ENCODE peak calls at places on chromosomes 13 and 19, in six cellular contexts. B is body of pancreas, F is upper lobe of left lung, S is MG63, E is prostate gland, Q is IMR-90. L is an unnamed sample.
A peak's percentile ranks its signal among the peaks of the same experiment; 100 is the strongest.

GRCh38 chr19:4503224-4504170 is 14.8 kb downstream of the PLIN4 start:
- DNase-seq in Q (no peak), B (no peak), E (no peak), S (no peak), F (no peak), L (no peak)

GRCh38 chr13:35179494-35179893 is 237.4 kb downstream of the NBEA start:
- DNase-seq in B (no peak), S (peak; percentile 3), E (no peak), Q (no peak), F (no peak), L (no peak)

GRCh38 chr13:107675847-107676550 is 539.3 kb downstream of the LIG4 start:
- DNase-seq in B (no peak), S (no peak), E (no peak), Q (no peak), F (peak; percentile 29), L (no peak)

GRCh38 chr13:113329656-113330312 is 32.7 kb downstream of the LAMP1 start:
- DNase-seq in Q (no peak), F (no peak), B (no peak), S (no peak), E (no peak), L (no peak)

GRCh38 chr19:38720559-38721236 is 23.6 kb downstream of the CAPN12 start:
- DNase-seq in B (no peak), E (no peak), Q (no peak), S (no peak), F (no peak), L (no peak)

GRCh38 chr13:110570886-110571285 is 9.4 kb upstream of the RAB20 start:
- DNase-seq in E (no peak), F (no peak), B (no peak), Q (no peak), S (no peak), L (no peak)

GRCh38 chr19:42313096-42313839 is at the start of gene TMEM145:
- DNase-seq in S (peak; percentile 68), F (no peak), E (peak; percentile 35), Q (peak; percentile 52), B (peak; percentile 77), L (no peak)

GRCh38 chr13:26280295-26280694 is 26.4 kb downstream of the CDK8 start:
- DNase-seq in B (no peak), F (no peak), Q (peak; percentile 70), S (no peak), E (no peak), L (no peak)

GRCh38 chr13:23956106-23956505 is 58.8 kb upstream of the C1QTNF9B start:
- DNase-seq in E (no peak), Q (peak; percentile 55), B (no peak), S (peak; percentile 64), F (no peak), L (no peak)

GRCh38 chr19:3803114-3803888 is 17.1 kb upstream of the MATK start:
- DNase-seq in Q (no peak), B (no peak), F (no peak), E (no peak), S (no peak), L (no peak)

GRCh38 chr19:33175886-33176669 is 18.1 kb upstream of the LRP3 start:
- DNase-seq in E (no peak), F (peak; percentile 55), B (no peak), Q (peak; percentile 30), S (peak; percentile 57), L (no peak)

GRCh38 chr19:7983995-7984837 is 21.2 kb downstream of the ELAVL1 start:
- DNase-seq in S (no peak), F (no peak), E (no peak), B (no peak), Q (no peak), L (no peak)

GRCh38 chr13:105627270-105627669 is 908.2 kb downstream of the EFNB2 start:
- DNase-seq in F (no peak), Q (no peak), B (no peak), S (peak; percentile 56), E (no peak), L (no peak)

DNA sequence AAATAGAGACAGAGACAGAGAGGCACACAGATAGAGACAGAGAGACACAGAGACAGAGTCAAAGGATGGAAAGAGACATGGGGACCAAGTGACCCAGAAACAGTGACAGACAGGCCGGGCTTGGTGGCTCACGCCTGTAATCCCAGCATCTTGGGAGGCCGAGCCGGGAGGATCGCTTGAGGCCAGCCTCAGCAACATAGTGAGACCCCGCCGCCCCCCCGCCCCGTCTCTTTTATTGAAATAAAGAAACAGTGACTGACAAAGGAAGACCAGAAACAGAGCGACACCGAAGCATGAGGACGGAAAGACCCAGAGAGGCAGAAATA is 848 bp upstream of the NECTIN2 start:
- DNase-seq in F (no peak), Q (no peak), B (no peak), E (peak; percentile 46), S (no peak), L (no peak)
- H3K9me3 ChIP-seq in F (no peaks in the 10 kb centered on the region), Q (no peaks in the 10 kb centered on the region), B (no peaks in the 10 kb centered on the region), E (no peaks in the 10 kb centered on the region), S (no peaks in the 10 kb centered on the region), L (no peaks in the 10 kb centered on the region)

DNA sequence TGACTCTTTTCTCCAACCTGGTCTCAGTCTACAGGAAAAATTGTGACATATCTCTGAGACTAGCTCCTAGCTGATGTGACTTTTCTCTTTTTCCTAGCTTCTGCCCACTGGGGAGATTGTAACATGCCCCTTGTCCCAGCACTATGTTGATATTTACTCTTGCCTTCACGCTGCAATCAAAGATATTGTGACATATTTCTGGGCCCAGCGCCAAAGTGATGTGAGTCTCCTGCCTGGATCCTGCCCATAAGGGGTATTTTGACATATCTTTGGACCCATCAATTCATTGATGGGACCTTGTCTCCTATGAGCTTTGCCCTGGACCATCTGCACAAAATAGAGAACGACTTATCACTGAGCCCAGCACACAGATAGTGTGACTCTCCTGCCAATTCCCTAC is 41.1 kb downstream of the ZNF729 start:
- DNase-seq in Q (no peak), F (no peak), S (no peak), B (no peak), E (no peak), L (no peak)
- H3K9me3 ChIP-seq in Q (peaks cover 48% of the 10 kb centered on the region), F (no peaks in the 10 kb centered on the region), S (no peaks in the 10 kb centered on the region), B (no peaks in the 10 kb centered on the region), E (no peaks in the 10 kb centered on the region), L (no peaks in the 10 kb centered on the region)

GRCh38 chr19:23392706-23393105 is 2.6 kb downstream of the ZNF91 start:
- DNase-seq in F (no peak), E (no peak), Q (no peak), S (no peak), B (no peak), L (no peak)

GRCh38 chr19:23385404-23385803 is 9.9 kb downstream of the ZNF91 start:
- DNase-seq in Q (no peak), B (peak; percentile 48), E (no peak), S (no peak), F (no peak), L (no peak)

GRCh38 chr19:23395041-23395721 is at the start of gene ZNF91:
- DNase-seq in F (peak; percentile 99), S (peak; percentile 90), B (peak; percentile 96), E (peak; percentile 98), Q (peak; percentile 96), L (peak; percentile 76)

GRCh38 chr19:23393121-23393520 is 2.1 kb downstream of the ZNF91 start:
- DNase-seq in S (no peak), F (no peak), E (no peak), B (no peak), Q (no peak), L (no peak)

DNA sequence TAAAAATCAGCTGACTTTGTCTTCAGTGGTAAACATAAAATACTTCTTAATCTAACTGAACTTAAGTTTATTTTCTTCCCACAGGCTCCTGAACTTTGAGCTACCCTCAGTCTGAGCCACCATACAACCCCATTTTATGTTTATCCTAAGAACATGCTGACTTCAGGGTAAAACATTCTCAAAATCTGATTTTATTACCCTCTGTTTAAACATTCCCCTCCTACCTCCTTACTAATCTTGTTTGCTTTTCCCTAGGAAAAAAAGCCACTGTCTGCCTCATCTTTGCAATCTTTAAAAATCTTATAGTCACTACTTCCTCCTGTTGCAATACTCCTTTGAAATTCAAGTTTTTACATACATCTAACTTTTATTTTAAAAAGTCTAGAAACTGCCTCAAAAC is 4.0 kb downstream of the ZNF91 start:
- DNase-seq in B (no peak), F (no peak), S (no peak), Q (no peak), E (no peak), L (no peak)
- H3K9me3 ChIP-seq in B (no peaks in the 10 kb centered on the region), F (no peaks in the 10 kb centered on the region), S (peaks cover 7% of the 10 kb centered on the region), Q (peaks cover 23% of the 10 kb centered on the region), E (no peaks in the 10 kb centered on the region), L (no peaks in the 10 kb centered on the region)

GRCh38 chr19:44600466-44600865 is 12.9 kb upstream of the IGSF23 start:
- DNase-seq in E (no peak), B (no peak), S (no peak), F (no peak), Q (peak; percentile 32), L (no peak)

GRCh38 chr19:44596428-44597130 is 16.8 kb upstream of the IGSF23 start:
- DNase-seq in S (no peak), B (peak; percentile 44), F (no peak), Q (no peak), E (no peak), L (no peak)

GRCh38 chr19:44597131-44597491 is 16.3 kb upstream of the IGSF23 start:
- DNase-seq in F (no peak), S (no peak), E (no peak), Q (no peak), B (no peak), L (no peak)

GRCh38 chr19:44598355-44598754 is 15.0 kb upstream of the IGSF23 start:
- DNase-seq in E (no peak), Q (no peak), F (no peak), B (no peak), S (no peak), L (no peak)

GRCh38 chr19:44598880-44599279 is 14.5 kb upstream of the IGSF23 start:
- DNase-seq in F (no peak), Q (no peak), E (no peak), B (peak; percentile 85), S (no peak), L (no peak)
- H3K9me3 ChIP-seq in F (no peaks in the 10 kb centered on the region), Q (peaks cover 4% of the 10 kb centered on the region), E (no peaks in the 10 kb centered on the region), B (no peaks in the 10 kb centered on the region), S (peaks cover 8% of the 10 kb centered on the region), L (no peaks in the 10 kb centered on the region)

GRCh38 chr19:27657271-27658051 is 1555.5 kb downstream of the UQCRFS1 start:
- DNase-seq in E (no peak), Q (no peak), B (no peak), S (no peak), F (no peak), L (no peak)

GRCh38 chr19:27654266-27654990 is 1558.5 kb downstream of the UQCRFS1 start:
- DNase-seq in B (no peak), E (no peak), S (no peak), F (no peak), Q (no peak), L (no peak)

GRCh38 chr19:27647423-27647822 is 1565.5 kb downstream of the UQCRFS1 start:
- DNase-seq in S (no peak), E (no peak), Q (no peak), B (no peak), F (no peak), L (no peak)

GRCh38 chr19:27652281-27652680 is 1560.7 kb downstream of the UQCRFS1 start:
- DNase-seq in Q (no peak), B (no peak), S (no peak), E (no peak), F (no peak), L (no peak)

GRCh38 chr19:27652796-27653195 is 1560.2 kb downstream of the UQCRFS1 start:
- DNase-seq in E (no peak), Q (no peak), F (no peak), B (no peak), S (no peak), L (no peak)
- H3K9me3 ChIP-seq in E (no peaks in the 10 kb centered on the region), Q (peaks cover 26% of the 10 kb centered on the region), F (no peaks in the 10 kb centered on the region), B (no peaks in the 10 kb centered on the region), S (no peaks in the 10 kb centered on the region), L (peaks cover 2% of the 10 kb centered on the region)